ENCODE peak calls at places on chromosomes 11 and 22, in seven cellular contexts. O is ovary, V is erythroblast, H is NB4, Z is body of pancreas, J is A549, N is sigmoid colon. F is an unnamed sample.

GRCh38 chr11:58391879-58392278 is 14.8 kb downstream of the OR5B3 start:
- DNase-seq in O (no peak), V (no peak), H (no peak), Z (no peak), J (no peak), N (no peak), F (no peak)

GRCh38 chr11:117182551-117182935 is 4.0 kb downstream of the SIDT2 start:
- DNase-seq in O (no peak), V (no peak), H (no peak), Z (no peak), J (no peak), N (peak), F (no peak)

GRCh38 chr11:18455686-18456372 is at the start of gene LDHAL6A:
- DNase-seq in O (no peak), V (no peak), H (no peak), Z (no peak), J (no peak), N (no peak), F (no peak)

GRCh38 chr11:59776210-59777066 is 21.3 kb downstream of the STX3 start:
- DNase-seq in O (no peak), V (no peak), H (no peak), Z (peak), J (peak), N (no peak), F (peak)

GRCh38 chr11:2752204-2752772 is 52.5 kb upstream of the KCNQ1OT1 start:
- DNase-seq in O (no peak), V (no peak), H (no peak), Z (peak), J (no peak), N (peak), F (peak)

GRCh38 chr11:47863189-47863892 is 15.2 kb upstream of the NUP160 start:
- DNase-seq in O (no peak), V (no peak), H (peak), Z (no peak), J (no peak), N (no peak), F (no peak)

GRCh38 chr11:126129681-126130671 is 67.3 kb upstream of the CDON start:
- DNase-seq in O (no peak), V (no peak), H (peak), Z (no peak), J (no peak), N (peak), F (no peak)

GRCh38 chr11:90113541-90113940 is 20.9 kb upstream of the NAALAD2 start:
- DNase-seq in O (no peak), V (no peak), H (peak), Z (no peak), J (no peak), N (no peak), F (no peak)

GRCh38 chr11:16239130-16240105 is 116.9 kb downstream of the SOX6 start:
- DNase-seq in O (no peak), V (no peak), H (no peak), Z (no peak), J (no peak), N (no peak), F (no peak)

GRCh38 chr11:37409124-37409523 is 811.1 kb upstream of the RAG2 start:
- DNase-seq in O (no peak), V (no peak), H (no peak), Z (no peak), J (no peak), N (no peak), F (no peak)

DNA sequence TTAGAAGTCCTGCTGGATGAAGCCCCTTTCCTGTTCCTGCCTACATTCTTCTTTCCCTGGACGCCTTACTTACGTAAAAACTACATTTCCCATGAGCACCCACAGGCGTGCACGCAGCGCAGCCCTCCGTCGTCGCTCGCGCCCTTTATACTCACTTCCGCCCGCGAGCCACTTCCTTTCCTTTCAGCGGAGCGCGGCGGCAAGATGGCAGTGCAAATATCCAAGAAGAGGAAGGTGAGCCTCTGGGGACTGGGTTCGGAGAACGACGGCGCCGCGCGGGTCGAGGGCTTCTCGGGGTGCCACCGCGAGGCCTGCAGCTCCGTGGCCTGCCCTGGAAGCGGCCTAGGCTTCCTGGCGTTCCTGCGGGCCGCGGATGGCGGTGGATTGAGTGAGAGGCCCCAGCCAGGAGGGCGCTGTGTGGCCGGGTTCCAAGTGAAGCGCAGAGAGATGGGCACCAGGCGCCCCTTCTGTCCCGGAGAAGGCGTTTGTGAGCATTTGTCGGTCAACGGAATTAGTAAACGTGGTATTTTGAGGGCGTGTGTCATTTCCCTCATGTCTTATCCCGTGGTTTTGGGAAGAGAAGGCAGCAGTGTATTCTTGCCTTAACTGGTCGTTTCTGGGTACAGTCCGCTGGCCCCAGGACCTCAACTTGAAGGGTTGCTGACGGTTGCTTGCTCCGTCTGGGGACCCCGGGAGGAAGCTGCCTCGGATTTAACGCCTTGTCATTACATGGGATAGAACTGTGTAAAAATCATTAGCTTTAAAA is at the start of gene RPS3:
- DNase-seq in O (peak), V (peak), H (peak), Z (peak), J (peak), N (peak), F (peak)
- TF ChIP-seq POLR2A in O (peak), V (peak), H (peak), Z (peak), J (peak), N (peak), F (peak)

DNA sequence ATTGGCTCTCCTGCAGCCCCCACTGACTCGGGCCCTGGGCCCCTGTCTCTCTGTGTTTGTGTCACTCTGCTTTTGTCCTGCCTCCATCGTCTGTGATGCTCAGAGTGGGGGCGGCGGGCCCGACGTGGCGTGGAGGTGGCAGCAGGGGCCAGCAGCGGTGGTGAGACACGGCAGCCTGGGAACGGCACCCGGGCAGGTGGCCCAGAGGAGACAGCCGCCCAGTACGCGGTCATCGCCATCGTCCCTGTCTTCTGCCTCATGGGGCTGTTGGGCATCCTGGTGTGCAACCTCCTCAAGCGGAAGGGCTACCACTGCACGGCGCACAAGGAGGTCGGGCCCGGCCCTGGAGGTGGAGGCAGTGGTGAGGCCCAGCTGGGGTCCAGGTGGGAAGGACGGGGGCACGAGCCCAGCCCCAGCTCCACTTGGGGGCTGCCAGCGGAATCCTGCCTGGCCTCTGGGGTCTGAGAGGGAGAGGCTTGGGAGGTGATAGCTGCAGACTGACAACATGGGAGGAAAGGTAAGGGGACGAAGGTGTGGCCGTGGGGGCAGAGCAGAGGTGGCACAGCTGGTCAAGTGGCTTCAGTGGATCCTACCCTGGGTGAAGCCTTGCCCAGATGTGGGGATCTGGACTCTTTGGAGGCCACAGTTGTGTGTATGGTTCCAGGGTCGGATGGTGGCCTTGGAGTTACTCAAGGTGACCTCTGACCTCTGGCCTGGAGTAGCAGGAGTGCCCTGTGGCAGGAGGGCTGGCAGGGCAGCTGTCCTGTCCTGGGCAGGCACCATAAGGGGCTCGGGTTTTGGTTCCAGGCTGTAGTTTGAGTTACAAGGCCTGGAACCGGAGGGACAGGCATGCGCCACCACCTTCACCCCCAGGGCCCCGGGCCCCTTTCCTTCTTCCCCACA is 16.2 kb downstream of the RELT start:
- DNase-seq in O (no peak), V (no peak), H (no peak), Z (no peak), J (no peak), N (no peak), F (no peak)
- TF ChIP-seq POLR2A in O (no peak), V (no peak), H (no peak), Z (no peak), J (no peak), N (no peak), F (no peak)

GRCh38 chr11:75525433-75526191 is at the start of gene GDPD5:
- DNase-seq in O (peak), V (peak), H (peak), Z (peak), J (peak), N (peak), F (peak)
- TF ChIP-seq POLR2A in O (no peak), V (peak), H (peak), Z (peak), J (peak), N (no peak), F (peak)

DNA sequence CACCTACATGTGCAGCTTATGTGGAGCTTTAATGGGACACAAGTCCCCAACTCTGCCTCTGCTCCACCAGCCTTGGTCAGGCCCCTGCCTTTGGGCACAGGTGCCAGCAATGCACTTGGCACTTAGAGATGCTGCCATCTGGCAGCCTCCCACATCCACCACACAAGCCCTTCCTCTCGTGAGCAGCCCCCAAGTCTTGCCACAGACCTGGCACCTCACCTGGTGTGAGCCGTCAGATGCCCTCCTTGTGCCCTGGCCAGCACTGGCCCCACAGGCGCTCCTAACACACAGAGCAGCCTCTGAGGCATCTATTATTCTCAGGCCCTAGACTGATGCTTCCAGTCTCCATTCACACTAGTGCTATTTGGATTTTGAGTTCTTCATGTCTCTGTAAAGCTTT is 24.5 kb upstream of the SERPIND1 start:
- DNase-seq in O (no peak), V (no peak), H (no peak), Z (no peak), J (no peak), N (no peak), F (no peak)
- TF ChIP-seq POLR2A in O (no peak), V (no peak), H (no peak), Z (no peak), J (no peak), N (no peak), F (no peak)

DNA sequence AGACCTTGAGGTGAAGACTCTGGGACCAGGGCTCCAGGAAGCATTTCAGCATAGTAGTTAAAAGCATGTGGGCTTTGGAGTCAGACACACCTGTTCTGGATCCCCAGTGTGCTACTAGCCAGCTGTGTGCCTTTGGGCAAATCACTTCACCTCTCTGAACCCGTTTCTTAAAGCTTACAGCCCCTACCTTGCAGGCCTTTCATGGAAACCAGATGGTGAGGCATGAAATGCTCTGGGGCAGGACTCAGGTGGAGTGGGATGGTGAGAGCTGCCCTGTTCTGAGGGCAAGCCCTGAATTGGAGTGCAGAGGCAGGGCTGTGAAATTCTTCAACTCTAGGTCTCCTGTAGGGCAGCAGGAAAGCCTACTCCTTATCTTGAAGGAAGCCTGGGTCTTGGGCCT is 10.5 kb downstream of the UCP2 start:
- DNase-seq in O (no peak), V (no peak), H (peak), Z (no peak), J (no peak), N (peak), F (no peak)
- TF ChIP-seq POLR2A in O (no peak), V (no peak), H (no peak), Z (no peak), J (no peak), N (no peak), F (no peak)

DNA sequence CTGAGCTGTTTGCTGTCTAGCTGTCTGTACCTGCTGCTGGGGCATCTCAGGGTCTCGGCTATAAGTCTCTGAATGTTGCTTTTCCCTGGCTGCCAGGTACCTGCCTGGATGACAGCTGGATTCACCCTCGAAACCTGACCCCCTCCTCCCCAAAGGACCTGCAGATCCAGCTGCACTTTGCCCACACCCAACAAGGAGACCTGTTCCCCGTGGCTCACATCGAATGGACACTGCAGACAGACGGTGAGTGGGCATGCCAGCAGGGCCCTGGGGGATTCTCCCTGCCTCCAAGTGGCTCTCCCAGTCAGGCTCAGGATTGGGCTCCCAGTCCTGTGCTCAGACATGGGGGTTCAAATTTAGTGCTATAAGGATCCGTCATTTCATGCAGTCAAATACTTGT is 12.9 kb downstream of the IL17RA start:
- DNase-seq in O (no peak), V (no peak), H (no peak), Z (no peak), J (no peak), N (peak), F (no peak)
- TF ChIP-seq POLR2A in O (no peak), V (no peak), H (no peak), Z (no peak), J (no peak), N (no peak), F (no peak)

DNA sequence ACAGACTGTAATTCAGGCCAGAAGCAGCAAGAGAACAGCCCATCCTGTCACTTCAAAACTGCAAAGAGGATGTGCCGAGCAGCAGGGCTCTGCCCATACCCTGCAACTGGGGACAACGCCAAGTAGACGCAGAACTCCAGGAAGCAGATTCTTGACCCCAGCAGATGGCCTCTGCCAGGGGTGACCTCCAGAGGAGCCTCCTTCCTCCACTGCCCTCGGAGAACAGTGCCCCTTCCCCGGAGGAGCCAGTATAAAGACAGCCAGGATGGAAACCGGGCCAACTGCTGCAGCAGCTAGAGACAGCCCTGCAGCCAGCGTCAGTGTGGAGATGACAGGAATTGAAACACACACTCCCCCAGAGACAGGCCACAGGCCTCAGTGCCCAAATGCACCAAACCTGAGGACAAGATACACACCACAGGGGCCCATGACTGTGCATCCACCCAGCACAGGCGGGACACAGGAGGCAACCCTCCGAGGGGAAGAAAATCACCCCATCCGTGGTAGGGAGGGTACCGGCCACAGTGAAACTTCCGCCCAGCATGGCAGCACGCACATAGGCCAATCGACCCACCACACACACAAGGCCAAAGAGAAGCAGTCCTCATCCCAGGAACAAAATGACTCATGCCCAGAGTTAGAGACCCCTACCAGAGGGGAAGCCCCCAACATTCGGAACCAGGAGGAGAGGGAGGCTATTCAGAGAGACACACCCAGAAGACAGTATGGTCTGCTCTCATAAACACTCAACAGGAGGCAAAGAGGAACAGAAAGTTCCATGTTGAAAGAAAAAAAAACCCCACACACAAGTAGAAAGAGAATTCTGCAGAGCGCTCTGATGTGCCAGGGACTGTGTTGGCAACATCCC is 5.6 kb downstream of the AHNAK start:
- DNase-seq in O (no peak), V (no peak), H (peak), Z (no peak), J (no peak), N (peak), F (no peak)
- TF ChIP-seq POLR2A in O (no peak), V (no peak), H (peak), Z (no peak), J (no peak), N (no peak), F (no peak)

DNA sequence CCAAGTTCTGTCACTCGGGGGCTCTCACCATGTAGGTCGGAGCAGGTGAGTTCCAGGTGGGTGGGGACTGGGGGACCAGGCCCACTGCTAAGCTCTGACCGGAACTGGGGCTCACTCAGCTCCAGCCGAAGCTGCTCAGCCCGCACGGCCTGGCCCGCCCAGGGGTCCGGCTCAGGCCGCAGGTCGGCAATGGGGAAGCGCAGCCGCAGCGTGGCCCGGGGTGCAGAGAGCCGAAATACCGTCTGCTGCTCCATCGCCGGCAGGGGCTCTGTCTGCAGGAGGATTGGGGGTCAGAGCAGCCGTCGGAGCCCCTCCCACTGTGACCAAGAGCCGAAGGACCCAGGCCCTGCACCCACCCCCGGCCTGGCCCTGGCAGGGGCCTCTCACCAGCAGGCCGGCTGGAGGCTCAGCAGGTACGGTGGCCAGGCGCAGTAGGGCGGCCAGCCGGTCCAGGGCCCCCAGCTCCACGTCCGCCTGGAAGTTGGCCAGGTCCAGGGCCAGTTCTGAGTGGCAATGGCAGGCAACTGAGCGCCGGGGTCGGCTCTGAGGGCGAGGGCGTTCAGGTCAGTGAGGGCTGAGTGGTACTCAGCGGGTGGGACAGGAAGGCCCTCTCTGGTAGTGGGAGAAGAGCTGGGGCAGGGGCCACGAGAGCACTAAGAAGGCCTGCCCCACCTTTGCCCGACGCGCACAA is 7.2 kb downstream of the ATG2A start:
- DNase-seq in O (no peak), V (no peak), H (no peak), Z (no peak), J (no peak), N (no peak), F (no peak)
- TF ChIP-seq POLR2A in O (no peak), V (no peak), H (no peak), Z (no peak), J (no peak), N (no peak), F (no peak)